ENCODE peak calls at places on chromosomes 13 and 19, in eight cellular contexts. A is fibroblast of villous mesenchyme, G is B cell, Z is GM23338, R is MM.1S, L is IMR-90, C is brain microvascular endothelial cell, H is body of pancreas. U is an unnamed sample.

GRCh38 chr13:59203855-59204254 is 959.9 kb downstream of the DIAPH3 start:
- DNase-seq in A (no peak), G (no peak), Z (no peak), R (no peak), L (no peak), C (no peak), H (no peak), U (no peak)

GRCh38 chr19:48881741-48882657 is 9.8 kb downstream of the PPP1R15A start:
- DNase-seq in A (no peak), G (peak), Z (peak), R (peak), L (no peak), C (no peak), H (no peak), U (no peak)

GRCh38 chr19:12112238-12112637 is 27.9 kb downstream of the ZNF20 start:
- DNase-seq in A (no peak), G (no peak), Z (peak), R (no peak), L (no peak), C (no peak), H (no peak), U (no peak)

GRCh38 chr13:101283782-101284181 is 132.5 kb downstream of the NALCN start:
- DNase-seq in A (no peak), G (no peak), Z (no peak), R (no peak), L (no peak), C (no peak), H (no peak), U (no peak)

GRCh38 chr19:584240-585001 is 5.3 kb upstream of the HCN2 start:
- DNase-seq in A (peak), G (peak), Z (peak), R (peak), L (peak), C (no peak), H (peak), U (no peak)

GRCh38 chr19:3774621-3775373 is 2.8 kb upstream of the RAX2 start:
- DNase-seq in A (no peak), G (no peak), Z (no peak), R (no peak), L (no peak), C (no peak), H (no peak), U (no peak)

GRCh38 chr19:34732548-34733255 is 1.3 kb upstream of the ZNF181 start:
- DNase-seq in A (no peak), G (peak), Z (peak), R (no peak), L (no peak), C (no peak), H (peak), U (no peak)

GRCh38 chr19:57190301-57190700 is 999 bp upstream of the ZNF264 start:
- DNase-seq in A (no peak), G (no peak), Z (no peak), R (no peak), L (no peak), C (no peak), H (no peak), U (no peak)

GRCh38 chr19:28612275-28612769 is 600.6 kb downstream of the UQCRFS1 start:
- DNase-seq in A (no peak), G (no peak), Z (peak), R (no peak), L (no peak), C (no peak), H (no peak), U (no peak)

GRCh38 chr19:38977445-38978314 is 2.1 kb upstream of the FBXO17 start:
- DNase-seq in A (no peak), G (no peak), Z (no peak), R (peak), L (peak), C (no peak), H (no peak), U (no peak)

GRCh38 chr19:55044771-55045716 is 7.0 kb upstream of the GP6 start:
- DNase-seq in A (no peak), G (no peak), Z (no peak), R (no peak), L (no peak), C (no peak), H (no peak), U (no peak)

GRCh38 chr19:46861691-46862503 is 1.1 kb downstream of the ARHGAP35 start:
- DNase-seq in A (peak), G (no peak), Z (peak), R (no peak), L (no peak), C (no peak), H (peak), U (no peak)

GRCh38 chr13:110937511-110938303 is 22.8 kb upstream of the ANKRD10 start:
- DNase-seq in A (no peak), G (peak), Z (no peak), R (no peak), L (no peak), C (no peak), H (no peak), U (no peak)

GRCh38 chr13:75357576-75358295 is 124.2 kb downstream of the TBC1D4 start:
- DNase-seq in A (peak), G (peak), Z (peak), R (peak), L (peak), C (peak), H (peak), U (no peak)

GRCh38 chr19:50686310-50687032 is 33.1 kb downstream of the SHANK1 start:
- DNase-seq in A (no peak), G (no peak), Z (peak), R (no peak), L (no peak), C (no peak), H (no peak), U (no peak)

GRCh38 chr13:72458701-72459100 is 268.7 kb downstream of the MZT1 start:
- DNase-seq in A (peak), G (no peak), Z (peak), R (peak), L (no peak), C (peak), H (no peak), U (no peak)

GRCh38 chr19:5152013-5152763 is 183.3 kb downstream of the KDM4B start:
- DNase-seq in A (no peak), G (no peak), Z (no peak), R (no peak), L (no peak), C (no peak), H (peak), U (no peak)

GRCh38 chr13:96068729-96069128 is 15.5 kb upstream of the UGGT2 start:
- DNase-seq in A (no peak), G (no peak), Z (no peak), R (peak), L (no peak), C (no peak), H (no peak), U (no peak)

GRCh38 chr19:4061683-4062575 is 4.8 kb downstream of the ZBTB7A start:
- DNase-seq in A (no peak), G (peak), Z (peak), R (no peak), L (no peak), C (no peak), H (peak), U (no peak)

GRCh38 chr13:92821324-92821723 is 405.3 kb upstream of the GPC6 start:
- DNase-seq in A (no peak), G (no peak), Z (peak), R (no peak), L (no peak), C (no peak), H (no peak), U (no peak)

GRCh38 chr19:7509625-7510024 is 6.3 kb upstream of the ZNF358 start:
- DNase-seq in A (no peak), G (no peak), Z (peak), R (no peak), L (no peak), C (no peak), H (no peak), U (no peak)

GRCh38 chr19:16418597-16418962 is 53.2 kb downstream of the EPS15L1 start:
- DNase-seq in A (no peak), G (no peak), Z (no peak), R (no peak), L (no peak), C (no peak), H (no peak), U (peak)

GRCh38 chr19:34287676-34288140 is 33.4 kb downstream of the GARRE1 start:
- DNase-seq in A (no peak), G (no peak), Z (no peak), R (no peak), L (no peak), C (no peak), H (no peak), U (no peak)

GRCh38 chr13:51778407-51778806 is 25.6 kb downstream of the DHRS12 start:
- DNase-seq in A (no peak), G (no peak), Z (no peak), R (no peak), L (no peak), C (no peak), H (peak), U (no peak)

GRCh38 chr13:65679240-65679639 is 1550.9 kb downstream of the PCDH9 start:
- DNase-seq in A (peak), G (no peak), Z (no peak), R (no peak), L (peak), C (peak), H (no peak), U (no peak)

GRCh38 chr13:97911311-97912138 is 42.0 kb upstream of the IPO5 start:
- DNase-seq in A (no peak), G (peak), Z (peak), R (peak), L (peak), C (peak), H (peak), U (no peak)

GRCh38 chr13:33970746-33971145 is 152.8 kb downstream of the RFC3 start:
- DNase-seq in A (no peak), G (no peak), Z (no peak), R (no peak), L (no peak), C (no peak), H (no peak), U (no peak)

GRCh38 chr19:29104605-29105241 is 108.2 kb downstream of the UQCRFS1 start:
- DNase-seq in A (no peak), G (no peak), Z (no peak), R (no peak), L (no peak), C (no peak), H (no peak), U (no peak)

GRCh38 chr19:46818812-46819211 is 30.4 kb upstream of the SLC1A5 start:
- DNase-seq in A (peak), G (no peak), Z (peak), R (peak), L (peak), C (peak), H (no peak), U (no peak)

GRCh38 chr13:67137044-67137735 is 92.9 kb downstream of the PCDH9 start:
- DNase-seq in A (no peak), G (no peak), Z (no peak), R (no peak), L (peak), C (no peak), H (no peak), U (no peak)

GRCh38 chr13:24308488-24309020 is 826 bp upstream of the C1QTNF9 start:
- DNase-seq in A (no peak), G (no peak), Z (no peak), R (no peak), L (no peak), C (no peak), H (no peak), U (no peak)

GRCh38 chr13:24308068-24308445 is 1.3 kb upstream of the C1QTNF9 start:
- DNase-seq in A (no peak), G (no peak), Z (no peak), R (no peak), L (no peak), C (no peak), H (no peak), U (no peak)

GRCh38 chr13:24313449-24313848 is 4.1 kb downstream of the C1QTNF9 start:
- DNase-seq in A (no peak), G (no peak), Z (peak), R (no peak), L (peak), C (peak), H (no peak), U (no peak)
- TF ChIP-seq CTCF in A (peak), G (no peak), Z (peak), R (no peak), L (peak), C (peak), H (no peak), U (no peak)

DNA sequence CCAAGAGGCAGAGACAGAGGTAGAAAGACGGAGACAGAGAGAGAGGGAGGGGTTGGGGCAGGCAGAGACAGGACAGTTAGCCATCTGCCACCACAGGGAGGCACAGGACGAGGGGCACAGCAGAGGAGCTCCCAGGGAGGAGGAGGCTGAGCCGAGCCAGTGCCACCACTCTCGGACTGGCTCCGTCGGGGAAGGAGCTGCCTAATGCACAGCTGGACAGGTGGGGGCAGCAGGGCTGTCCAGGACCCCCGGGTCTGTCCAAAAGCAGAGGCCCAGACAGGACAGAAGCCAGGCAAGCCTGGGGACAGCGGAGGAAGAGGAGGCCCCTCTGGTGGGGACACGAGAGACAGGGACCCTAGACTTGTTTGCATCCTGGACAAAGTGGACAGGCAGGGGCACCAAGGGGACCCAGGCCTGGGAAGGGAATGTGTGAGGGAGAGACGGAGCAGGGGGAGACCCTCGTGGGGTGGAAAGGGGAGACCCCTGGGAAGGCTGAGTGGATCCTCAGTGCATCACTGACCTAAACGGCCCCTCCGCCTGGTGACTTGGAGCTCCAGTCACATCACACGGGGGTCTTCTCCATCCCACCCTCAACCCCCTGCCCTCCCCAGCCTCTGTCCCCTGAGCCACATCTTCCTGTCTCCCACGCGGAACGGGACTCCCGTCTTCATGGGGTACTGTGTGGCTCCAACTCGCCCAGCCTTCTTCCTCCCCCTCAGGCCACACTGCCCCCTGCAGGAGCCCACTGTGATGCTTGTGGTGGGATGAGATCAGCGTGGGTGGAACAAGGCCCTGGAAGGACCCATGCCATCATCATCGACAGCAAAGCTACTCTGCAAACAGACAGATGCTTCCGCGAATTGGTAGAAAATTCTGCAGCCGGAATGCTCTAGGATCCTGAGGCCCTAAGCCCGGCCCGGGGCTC is 889 bp downstream of the F10 start:
- DNase-seq in A (no peak), G (no peak), Z (peak), R (no peak), L (no peak), C (no peak), H (no peak), U (no peak)
- TF ChIP-seq CTCF in A (peak), G (no peak), Z (peak), R (peak), L (peak), C (peak), H (no peak), U (no peak)

GRCh38 chr13:25462301-25463125 is 90.7 kb downstream of the ATP8A2 start:
- DNase-seq in A (peak), G (no peak), Z (no peak), R (no peak), L (no peak), C (no peak), H (no peak), U (no peak)
- TF ChIP-seq CTCF in A (no peak), G (no peak), Z (no peak), R (no peak), L (no peak), C (no peak), H (no peak), U (no peak)

GRCh38 chr13:28136916-28137315 is 1.4 kb upstream of the PAN3 start:
- DNase-seq in A (no peak), G (peak), Z (no peak), R (peak), L (no peak), C (no peak), H (no peak), U (no peak)
- TF ChIP-seq CTCF in A (no peak), G (no peak), Z (no peak), R (no peak), L (no peak), C (no peak), H (no peak), U (no peak)

GRCh38 chr19:11025445-11025844 is 63.8 kb upstream of the LDLR start:
- DNase-seq in A (no peak), G (no peak), Z (no peak), R (no peak), L (no peak), C (no peak), H (no peak), U (no peak)
- TF ChIP-seq CTCF in A (no peak), G (no peak), Z (no peak), R (no peak), L (no peak), C (no peak), H (no peak), U (no peak)

U was measured in CD14-positive monocyte.